ENCODE peak calls at places on chromosome 5, in five cellular contexts. E is GM13976, B is ureter, D is posterior cingulate gyrus, R is NCI-H526 treated with DMSO at 0.1 percent for 48 hours. S is an unnamed sample.

GRCh38 chr5:107431536-107431935 is 239.2 kb downstream of the EFNA5 start:
- DNase-seq in B (no peak), R (no peak), D (no peak), E (no peak), S (no peak)

GRCh38 chr5:79974896-79975295 is 16.2 kb downstream of the MTX3 start:
- DNase-seq in D (no peak), R (no peak), B (no peak), E (no peak), S (no peak)

GRCh38 chr5:119243888-119244287 is 111.9 kb upstream of the TNFAIP8 start:
- DNase-seq in R (peak), E (no peak), B (no peak), D (no peak), S (no peak)

GRCh38 chr5:151469992-151470391 is 22.6 kb downstream of the SLC36A1 start:
- DNase-seq in E (no peak), B (no peak), R (peak), D (no peak), S (no peak)

GRCh38 chr5:56251918-56252553 is 18.9 kb upstream of the ANKRD55 start:
- DNase-seq in B (no peak), R (no peak), D (no peak), E (no peak), S (no peak)

GRCh38 chr5:114977979-114978573 is 191.6 kb downstream of the TRIM36 start:
- DNase-seq in R (no peak), E (no peak), B (no peak), D (no peak), S (no peak)

GRCh38 chr5:144276034-144276822 is 105.6 kb downstream of the KCTD16 start:
- DNase-seq in D (no peak), E (no peak), R (no peak), B (no peak), S (no peak)

GRCh38 chr5:91281409-91281808 is 101.7 kb downstream of the ARRDC3 start:
- DNase-seq in B (no peak), E (no peak), R (no peak), D (no peak), S (no peak)

GRCh38 chr5:93058309-93058708 is 522.7 kb downstream of the NR2F1-AS1 start:
- DNase-seq in D (no peak), B (no peak), R (no peak), E (no peak), S (no peak)

GRCh38 chr5:173757817-173758216 is 130.3 kb upstream of the CPEB4 start:
- DNase-seq in D (peak), R (no peak), B (no peak), E (no peak), S (no peak)

S was measured in pancreas.